ENCODE peak calls at places on chromosomes 11 and 22, in four cellular contexts. Z, N, F and G are unnamed samples.

GRCh38 chr11:130414107-130415088 is 14.0 kb downstream of the ADAMTS8 start:
- DNase-seq in N (no peak), Z (no peak), F (no peak), G (no peak)

GRCh38 chr11:120079750-120080610 is 57.9 kb downstream of the TRIM29 start:
- DNase-seq in F (no peak), Z (no peak), N (no peak), G (no peak)

GRCh38 chr11:35326266-35326879 is 93.0 kb downstream of the SLC1A2 start:
- DNase-seq in Z (no peak), N (no peak), F (no peak), G (no peak)

GRCh38 chr11:101862410-101863233 is 52.2 kb upstream of the CEP126 start:
- DNase-seq in N (no peak), F (peak), Z (peak), G (no peak)

GRCh38 chr11:57377098-57377497 is 3.9 kb downstream of the PRG3 start:
- DNase-seq in N (no peak), Z (no peak), F (no peak), G (no peak)

GRCh38 chr11:111395081-111395480 is 16.0 kb upstream of the POU2AF1 start:
- DNase-seq in F (no peak), Z (no peak), N (no peak), G (no peak)

GRCh38 chr11:96424693-96425092 is 34.9 kb downstream of the JRKL start:
- DNase-seq in F (peak), N (no peak), Z (no peak), G (no peak)

GRCh38 chr11:77776455-77776854 is 44.1 kb downstream of the RSF1 start:
- DNase-seq in F (peak), Z (no peak), N (no peak), G (peak)

GRCh38 chr11:2390871-2391662 is 9.5 kb upstream of the TSSC4 start:
- DNase-seq in F (no peak), N (no peak), Z (no peak), G (no peak)

GRCh38 chr11:4511846-4512245 is 29.4 kb downstream of the OR52K1 start:
- DNase-seq in Z (no peak), N (no peak), F (no peak), G (no peak)

GRCh38 chr11:23797624-23798419 is 699.0 kb upstream of the LUZP2 start:
- DNase-seq in Z (no peak), F (no peak), N (no peak), G (no peak)

GRCh38 chr22:38035530-38035885 is 21.7 kb upstream of the PICK1 start:
- DNase-seq in Z (no peak), F (no peak), N (no peak), G (no peak)

GRCh38 chr11:45665206-45665932 is at the start of gene CHST1:
- DNase-seq in N (no peak), Z (peak), F (peak), G (peak)

GRCh38 chr11:45485070-45485716 is 180.2 kb downstream of the CHST1 start:
- DNase-seq in N (no peak), F (no peak), Z (no peak), G (no peak)

GRCh38 chr11:26712497-26712896 is 9.4 kb downstream of the SLC5A12 start:
- DNase-seq in N (no peak), F (no peak), Z (no peak), G (no peak)

GRCh38 chr22:19876941-19877625 is 22.4 kb upstream of the GNB1L start:
- DNase-seq in Z (no peak), F (no peak), N (no peak), G (no peak)

GRCh38 chr22:29814003-29814402 is 24.1 kb downstream of the ASCC2 start:
- DNase-seq in N (no peak), Z (no peak), F (no peak), G (no peak)

GRCh38 chr11:22920939-22921565 is 60.8 kb upstream of the CCDC179 start:
- DNase-seq in F (peak), Z (peak), N (no peak), G (peak)

GRCh38 chr11:1548221-1549070 is 23.6 kb downstream of the DUSP8 start:
- DNase-seq in Z (peak), N (no peak), F (peak), G (no peak)

GRCh38 chr11:117328414-117329010 is 858 bp downstream of the CEP164 start:
- DNase-seq in Z (peak), N (no peak), F (peak), G (no peak)

GRCh38 chr22:19810381-19811141 is 44.1 kb downstream of the GNB1L start:
- DNase-seq in F (peak), Z (no peak), N (no peak), G (no peak)

GRCh38 chr11:6520265-6520664 is 23.2 kb downstream of the DNHD1 start:
- DNase-seq in Z (no peak), F (no peak), N (no peak), G (no peak)

GRCh38 chr11:102046841-102047240 is 396 bp upstream of the CFAP300 start:
- DNase-seq in F (no peak), N (no peak), Z (no peak), G (no peak)

GRCh38 chr11:1259076-1259461 is 36.2 kb downstream of the MUC5B start:
- DNase-seq in F (no peak), N (no peak), Z (no peak), G (no peak)

GRCh38 chr11:94885581-94885980 is 87.8 kb downstream of the CWC15 start:
- DNase-seq in F (no peak), Z (no peak), N (no peak), G (no peak)

GRCh38 chr11:1303973-1304372 is 5.5 kb downstream of the TOLLIP start:
- DNase-seq in F (no peak), N (no peak), Z (no peak), G (no peak)

GRCh38 chr22:47056776-47057470 is 294.5 kb downstream of the TBC1D22A start:
- DNase-seq in F (no peak), Z (no peak), N (no peak), G (no peak)

GRCh38 chr11:91981995-91982394 is 242.6 kb upstream of the FAT3 start:
- DNase-seq in Z (peak), N (no peak), F (no peak), G (no peak)

GRCh38 chr22:41286639-41287091 is 678 bp upstream of the RANGAP1 start:
- DNase-seq in F (no peak), Z (no peak), N (peak), G (no peak)

GRCh38 chr11:112795142-112795815 is 165.9 kb upstream of the NCAM1 start:
- DNase-seq in N (no peak), Z (no peak), F (no peak), G (peak)

GRCh38 chr11:63698976-63699733 is 17.9 kb downstream of the RTN3 start:
- DNase-seq in F (no peak), Z (no peak), N (no peak), G (no peak)

GRCh38 chr11:3002871-3003270 is 10.7 kb upstream of the NAP1L4 start:
- DNase-seq in Z (no peak), F (no peak), N (no peak), G (no peak)

GRCh38 chr11:91394073-91394717 is 830.4 kb upstream of the FAT3 start:
- DNase-seq in N (no peak), F (no peak), Z (no peak), G (no peak)

GRCh38 chr11:10485646-10486045 is 30.6 kb downstream of the AMPD3 start:
- DNase-seq in Z (no peak), N (no peak), F (no peak), G (no peak)

GRCh38 chr11:40274017-40274416 is 1185.4 kb downstream of the LRRC4C start:
- DNase-seq in N (no peak), F (peak), Z (no peak), G (no peak)

GRCh38 chr11:7448126-7448525 is 37.2 kb upstream of the OLFML1 start:
- DNase-seq in Z (no peak), F (no peak), N (no peak), G (no peak)

GRCh38 chr11:113651018-113651417 is 55.1 kb downstream of the TMPRSS5 start:
- DNase-seq in F (no peak), N (no peak), Z (no peak), G (no peak)

GRCh38 chr22:46758867-46759290 is 3.6 kb upstream of the TBC1D22A start:
- DNase-seq in N (no peak), F (peak), Z (peak), G (peak)

GRCh38 chr11:128470081-128470480 is 117.3 kb downstream of the ETS1 start:
- DNase-seq in N (no peak), F (no peak), Z (no peak), G (peak)

GRCh38 chr11:33317662-33318061 is 60.5 kb downstream of the HIPK3 start:
- DNase-seq in Z (no peak), N (no peak), F (no peak), G (no peak)